ENCODE peak calls at places on chromosomes 13 and 19, in six cellular contexts. R is IMR-90, B is tibial nerve, X is ovary, Y is A549, I is Peyer's patch. A is an unnamed sample.

GRCh38 chr13:25570185-25570584 is 198.4 kb downstream of the ATP8A2 start:
- DNase-seq in I (no peak), R (no peak), B (no peak), X (no peak), Y (no peak), A (no peak)

GRCh38 chr13:111858571-111858970 is 208.4 kb upstream of the SOX1 start:
- DNase-seq in X (no peak), Y (no peak), I (no peak), R (no peak), B (no peak), A (no peak)

GRCh38 chr19:28289294-28290063 is 923.5 kb downstream of the UQCRFS1 start:
- DNase-seq in I (no peak), B (no peak), Y (no peak), R (no peak), X (no peak), A (no peak)

GRCh38 chr19:50003810-50004419 is 21.3 kb downstream of the VRK3 start:
- DNase-seq in Y (peak; percentile 93), B (peak; percentile 41), X (no peak), I (no peak), R (peak; percentile 97), A (peak; percentile 35)

GRCh38 chr19:6849876-6850275 is 37.5 kb upstream of the ADGRE1 start:
- DNase-seq in X (no peak), I (no peak), R (no peak), B (no peak), Y (no peak), A (no peak)

GRCh38 chr13:45773236-45773635 is 71.1 kb downstream of the CBY2 start:
- DNase-seq in Y (no peak), R (peak; percentile 79), I (no peak), X (no peak), B (no peak), A (no peak)

GRCh38 chr19:8585894-8586750 is 8.9 kb upstream of the MYO1F start:
- DNase-seq in R (no peak), B (no peak), I (peak; percentile 84), Y (no peak), X (peak; percentile 59), A (no peak)

GRCh38 chr13:21402586-21403307 is 56.4 kb downstream of the ZDHHC20 start:
- DNase-seq in Y (peak; percentile 7), X (no peak), I (no peak), R (peak; percentile 71), B (no peak), A (no peak)

GRCh38 chr19:13849991-13850909 is 26.7 kb upstream of the NANOS3 start:
- DNase-seq in Y (no peak), X (peak; percentile 96), R (peak; percentile 71), I (peak; percentile 88), B (peak; percentile 77), A (peak; percentile 97)

GRCh38 chr13:40653558-40654318 is 12.7 kb downstream of the FOXO1 start:
- DNase-seq in R (no peak), Y (no peak), I (no peak), B (no peak), X (no peak), A (no peak)

GRCh38 chr19:42121036-42121621 is 11.1 kb downstream of the POU2F2 start:
- DNase-seq in B (no peak), X (no peak), Y (no peak), I (no peak), R (no peak), A (no peak)

GRCh38 chr13:49400755-49401659 is 42.9 kb downstream of the CAB39L start:
- DNase-seq in R (peak; percentile 87), Y (no peak), B (peak; percentile 46), X (no peak), I (no peak), A (no peak)

GRCh38 chr13:33352023-33352422 is 66.5 kb upstream of the STARD13 start:
- DNase-seq in Y (no peak), I (no peak), B (no peak), R (no peak), X (no peak), A (no peak)

GRCh38 chr13:67518785-67519184 is 288.6 kb upstream of the PCDH9 start:
- DNase-seq in Y (no peak), R (no peak), X (no peak), I (no peak), B (no peak), A (no peak)

GRCh38 chr19:6417713-6418561 is 6.7 kb downstream of the KHSRP start:
- DNase-seq in X (no peak), Y (no peak), R (peak; percentile 5), I (no peak), B (no peak), A (no peak)

GRCh38 chr13:110244096-110244830 is 62.7 kb downstream of the COL4A1 start:
- DNase-seq in Y (no peak), R (peak; percentile 42), I (no peak), X (no peak), B (peak; percentile 55), A (no peak)

GRCh38 chr19:9945319-9945966 is 9.1 kb upstream of the OLFM2 start:
- DNase-seq in I (peak; percentile 73), X (peak; percentile 92), Y (no peak), R (peak; percentile 100), B (peak; percentile 91), A (peak; percentile 98)

GRCh38 chr13:43229506-43229905 is 206.1 kb downstream of the DNAJC15 start:
- DNase-seq in Y (no peak), X (no peak), R (peak; percentile 87), I (no peak), B (no peak), A (no peak)

GRCh38 chr19:46821512-46822359 is 28.9 kb downstream of the AP2S1 start:
- DNase-seq in I (peak; percentile 86), X (no peak), B (no peak), R (no peak), Y (no peak), A (no peak)

GRCh38 chr13:109938255-109938936 is 152.0 kb upstream of the IRS2 start:
- DNase-seq in I (no peak), Y (no peak), X (no peak), B (peak; percentile 22), R (peak; percentile 93), A (no peak)

GRCh38 chr13:94157705-94158218 is 321.7 kb downstream of the DCT start:
- DNase-seq in R (no peak), I (no peak), X (no peak), B (peak; percentile 66), Y (no peak), A (no peak)

GRCh38 chr13:69107436-69107835 is 1000.2 kb upstream of the ATXN8OS start:
- DNase-seq in Y (no peak), R (no peak), B (no peak), X (no peak), I (no peak), A (no peak)

GRCh38 chr13:113902956-113903355 is 39.1 kb upstream of the GAS6 start:
- DNase-seq in R (no peak), Y (no peak), B (no peak), I (no peak), X (peak; percentile 20), A (peak; percentile 12)

GRCh38 chr13:91406619-91407018 is 8.2 kb downstream of the GPC5 start:
- DNase-seq in Y (peak; percentile 2), X (no peak), B (no peak), R (peak; percentile 35), I (peak; percentile 45), A (no peak)

GRCh38 chr13:30340367-30341184 is 33.2 kb upstream of the KATNAL1 start:
- DNase-seq in I (peak; percentile 68), Y (no peak), X (peak; percentile 54), R (peak; percentile 89), B (peak; percentile 19), A (peak; percentile 92)

GRCh38 chr19:29671393-29672076 is 6.3 kb downstream of the PLEKHF1 start:
- DNase-seq in X (no peak), B (no peak), R (no peak), I (peak; percentile 94), Y (no peak), A (peak; percentile 89)

GRCh38 chr13:51501592-51502205 is 48.9 kb upstream of the INTS6 start:
- DNase-seq in B (no peak), X (no peak), R (peak; percentile 70), Y (no peak), I (no peak), A (no peak)

GRCh38 chr13:105936816-105937215 is 598.6 kb downstream of the EFNB2 start:
- DNase-seq in B (no peak), Y (no peak), I (no peak), X (no peak), R (peak; percentile 24), A (no peak)

GRCh38 chr19:19059837-19060611 is 3.8 kb upstream of the SLC25A42 start:
- DNase-seq in Y (no peak), I (no peak), X (no peak), B (no peak), R (no peak), A (no peak)

GRCh38 chr19:29645911-29646310 is 19.4 kb upstream of the PLEKHF1 start:
- DNase-seq in Y (no peak), B (no peak), R (peak; percentile 34), X (peak; percentile 74), I (no peak), A (peak; percentile 86)

GRCh38 chr19:46783670-46784069 is 4.7 kb downstream of the SLC1A5 start:
- DNase-seq in B (no peak), X (no peak), Y (no peak), R (no peak), I (no peak), A (no peak)

GRCh38 chr13:67549331-67549730 is 319.2 kb upstream of the PCDH9 start:
- DNase-seq in Y (no peak), I (no peak), X (no peak), R (peak; percentile 91), B (no peak), A (no peak)

GRCh38 chr13:90089051-90089450 is 1258.4 kb upstream of the MIR17HG start:
- DNase-seq in B (no peak), I (no peak), R (no peak), X (no peak), Y (no peak), A (no peak)

GRCh38 chr13:90084684-90085290 is 1262.7 kb upstream of the MIR17HG start:
- DNase-seq in B (no peak), Y (no peak), X (no peak), R (no peak), I (no peak), A (no peak)
- TF ChIP-seq CTCF in B (no peak), Y (no peak), X (no peak), R (no peak), I (no peak), A (no peak)

DNA sequence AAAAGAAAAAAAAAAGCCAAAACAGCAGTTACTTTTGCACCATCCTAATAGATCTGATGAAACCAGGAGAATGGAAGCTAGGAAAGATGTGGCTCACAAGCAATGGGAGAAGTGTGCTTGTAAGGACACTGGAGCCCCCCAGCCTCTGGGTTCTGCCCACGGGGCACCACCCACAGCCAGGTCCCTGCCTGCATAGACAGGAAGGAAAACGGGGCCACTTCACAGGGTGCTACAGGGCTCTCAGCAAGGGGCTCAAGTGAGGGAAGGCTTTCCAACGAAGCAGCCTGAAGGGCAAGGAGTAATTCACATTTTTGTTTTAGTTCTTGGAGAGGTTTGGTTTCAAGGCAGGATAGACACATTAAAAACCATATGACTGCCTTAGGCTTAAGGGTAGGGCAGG is 42.7 kb downstream of the BRD4 start:
- DNase-seq in I (no peak), R (no peak), Y (no peak), X (no peak), B (no peak), A (no peak)
- H3K4me3 ChIP-seq in I (no peak overlapping the region), R (no peak overlapping the region), Y (no peak overlapping the region), X (no peak overlapping the region), B (no peak overlapping the region), A (no peak overlapping the region)

GRCh38 chr19:21082011-21082975 is at the start of gene ZNF714:
- DNase-seq in X (peak; percentile 90), R (peak; percentile 94), Y (peak; percentile 51), B (peak; percentile 90), I (peak; percentile 92), A (peak; percentile 95)
- TF ChIP-seq POLR2A in X (peak; percentile 25), R (peak; percentile 82), Y (peak; percentile 49), B (peak; percentile 35), I (peak; percentile 43), A (no peak)

GRCh38 chr19:33767898-33768413 is 28.7 kb upstream of the KCTD15 start:
- DNase-seq in X (no peak), B (no peak), I (no peak), Y (no peak), R (peak; percentile 32), A (no peak)
- TF ChIP-seq CTCF in X (no peak), B (no peak), I (no peak), Y (peak; percentile 16), R (peak; percentile 26), A (no peak)

A was measured in lower leg skin.